ENCODE peak calls at places on chromosomes 4 and X, in ten cellular contexts. One of them, this sample, is unnamed.

GRCh38 chrX:94901849-94902248 is 1227.8 kb downstream of the FAM133A start:
- DNase-seq in coronary artery: no peak
- DNase-seq in fibroblast of mammary gland: no peak
- DNase-seq in H1: no peak
- DNase-seq in suprapubic skin: no peak
- DNase-seq in fibroblast of lung: no peak
- DNase-seq in neural progenitor cell: no peak
- DNase-seq in lung: no peak
- DNase-seq in heart left ventricle: no peak
- DNase-seq in HCT116: no peak
- DNase-seq in this sample: no peak

GRCh38 chr4:24321151-24321550 is 263.2 kb downstream of the DHX15 start:
- DNase-seq in lung: no peak
- DNase-seq in neural progenitor cell: no peak
- DNase-seq in suprapubic skin: no peak
- DNase-seq in heart left ventricle: no peak
- DNase-seq in H1: no peak
- DNase-seq in HCT116: no peak
- DNase-seq in fibroblast of lung: peak
- DNase-seq in coronary artery: no peak
- DNase-seq in fibroblast of mammary gland: peak
- DNase-seq in this sample: peak

GRCh38 chrX:103628386-103629290 is at the start of gene TCEAL1:
- DNase-seq in H1: peak
- DNase-seq in lung: peak
- DNase-seq in suprapubic skin: peak
- DNase-seq in heart left ventricle: peak
- DNase-seq in neural progenitor cell: peak
- DNase-seq in fibroblast of lung: peak
- DNase-seq in coronary artery: peak
- DNase-seq in fibroblast of mammary gland: peak
- DNase-seq in HCT116: no peak
- DNase-seq in this sample: peak

GRCh38 chr4:150256841-150257273 is 178.6 kb downstream of the DCLK2 start:
- DNase-seq in fibroblast of lung: no peak
- DNase-seq in coronary artery: no peak
- DNase-seq in fibroblast of mammary gland: no peak
- DNase-seq in lung: no peak
- DNase-seq in neural progenitor cell: no peak
- DNase-seq in suprapubic skin: no peak
- DNase-seq in H1: peak
- DNase-seq in heart left ventricle: no peak
- DNase-seq in HCT116: no peak
- DNase-seq in this sample: no peak

GRCh38 chrX:150364347-150365050 is 1.4 kb downstream of the MAMLD1 start:
- DNase-seq in heart left ventricle: no peak
- DNase-seq in HCT116: no peak
- DNase-seq in coronary artery: peak
- DNase-seq in fibroblast of lung: peak
- DNase-seq in fibroblast of mammary gland: no peak
- DNase-seq in neural progenitor cell: peak
- DNase-seq in lung: peak
- DNase-seq in H1: peak
- DNase-seq in suprapubic skin: no peak
- DNase-seq in this sample: peak

GRCh38 chr4:90495936-90496335 is 368.7 kb downstream of the CCSER1 start:
- DNase-seq in suprapubic skin: no peak
- DNase-seq in fibroblast of lung: no peak
- DNase-seq in H1: no peak
- DNase-seq in coronary artery: no peak
- DNase-seq in heart left ventricle: no peak
- DNase-seq in fibroblast of mammary gland: no peak
- DNase-seq in lung: no peak
- DNase-seq in HCT116: no peak
- DNase-seq in neural progenitor cell: no peak
- DNase-seq in this sample: no peak

GRCh38 chr4:7816771-7817170 is 122.9 kb downstream of the AFAP1 start:
- DNase-seq in coronary artery: peak
- DNase-seq in neural progenitor cell: no peak
- DNase-seq in H1: no peak
- DNase-seq in lung: no peak
- DNase-seq in heart left ventricle: no peak
- DNase-seq in suprapubic skin: no peak
- DNase-seq in fibroblast of mammary gland: no peak
- DNase-seq in fibroblast of lung: no peak
- DNase-seq in HCT116: no peak
- DNase-seq in this sample: no peak

GRCh38 chrX:40871385-40872082 is 136.2 kb upstream of the MED14 start:
- DNase-seq in fibroblast of lung: peak
- DNase-seq in HCT116: no peak
- DNase-seq in neural progenitor cell: no peak
- DNase-seq in H1: no peak
- DNase-seq in heart left ventricle: no peak
- DNase-seq in suprapubic skin: no peak
- DNase-seq in coronary artery: no peak
- DNase-seq in fibroblast of mammary gland: peak
- DNase-seq in lung: no peak
- DNase-seq in this sample: no peak

GRCh38 chr4:139278956-139279722 is 886 bp downstream of the MGARP start:
- DNase-seq in fibroblast of mammary gland: peak
- DNase-seq in H1: peak
- DNase-seq in fibroblast of lung: peak
- DNase-seq in lung: no peak
- DNase-seq in heart left ventricle: no peak
- DNase-seq in neural progenitor cell: peak
- DNase-seq in coronary artery: no peak
- DNase-seq in HCT116: no peak
- DNase-seq in suprapubic skin: no peak
- DNase-seq in this sample: no peak

GRCh38 chr4:170386974-170387373 is 297.2 kb upstream of the AADAT start:
- DNase-seq in HCT116: no peak
- DNase-seq in fibroblast of mammary gland: peak
- DNase-seq in neural progenitor cell: no peak
- DNase-seq in coronary artery: no peak
- DNase-seq in lung: no peak
- DNase-seq in fibroblast of lung: no peak
- DNase-seq in heart left ventricle: no peak
- DNase-seq in H1: no peak
- DNase-seq in suprapubic skin: no peak
- DNase-seq in this sample: no peak

GRCh38 chr4:44493924-44494323 is 45.3 kb upstream of the KCTD8 start:
- DNase-seq in H1: no peak
- DNase-seq in lung: no peak
- DNase-seq in neural progenitor cell: peak
- DNase-seq in fibroblast of mammary gland: peak
- DNase-seq in heart left ventricle: no peak
- DNase-seq in HCT116: no peak
- DNase-seq in coronary artery: no peak
- DNase-seq in fibroblast of lung: no peak
- DNase-seq in suprapubic skin: no peak
- DNase-seq in this sample: peak

GRCh38 chr4:110514889-110515479 is 39.0 kb downstream of the ENPEP start:
- DNase-seq in neural progenitor cell: peak
- DNase-seq in lung: no peak
- DNase-seq in HCT116: peak
- DNase-seq in suprapubic skin: no peak
- DNase-seq in coronary artery: no peak
- DNase-seq in H1: no peak
- DNase-seq in heart left ventricle: no peak
- DNase-seq in fibroblast of mammary gland: peak
- DNase-seq in fibroblast of lung: peak
- DNase-seq in this sample: peak

GRCh38 chrX:40651620-40652223 is 4.4 kb upstream of the CXorf38 start:
- DNase-seq in HCT116: peak
- DNase-seq in heart left ventricle: no peak
- DNase-seq in neural progenitor cell: peak
- DNase-seq in H1: peak
- DNase-seq in fibroblast of mammary gland: peak
- DNase-seq in lung: peak
- DNase-seq in coronary artery: no peak
- DNase-seq in fibroblast of lung: peak
- DNase-seq in suprapubic skin: peak
- DNase-seq in this sample: peak

GRCh38 chr4:41257257-41257900 is 651 bp downstream of the UCHL1 start:
- DNase-seq in coronary artery: peak
- DNase-seq in suprapubic skin: peak
- DNase-seq in fibroblast of lung: peak
- DNase-seq in HCT116: no peak
- DNase-seq in H1: peak
- DNase-seq in fibroblast of mammary gland: peak
- DNase-seq in heart left ventricle: peak
- DNase-seq in neural progenitor cell: peak
- DNase-seq in lung: peak
- DNase-seq in this sample: peak

GRCh38 chr4:33149658-33150057 is 2429.5 kb downstream of the PCDH7 start:
- DNase-seq in coronary artery: no peak
- DNase-seq in fibroblast of mammary gland: no peak
- DNase-seq in lung: no peak
- DNase-seq in suprapubic skin: no peak
- DNase-seq in heart left ventricle: no peak
- DNase-seq in HCT116: no peak
- DNase-seq in neural progenitor cell: no peak
- DNase-seq in fibroblast of lung: no peak
- DNase-seq in H1: no peak
- DNase-seq in this sample: no peak

GRCh38 chrX:115362334-115363095 is 73.0 kb downstream of the LUZP4 start:
- DNase-seq in fibroblast of lung: peak
- DNase-seq in HCT116: no peak
- DNase-seq in fibroblast of mammary gland: peak
- DNase-seq in coronary artery: no peak
- DNase-seq in H1: no peak
- DNase-seq in neural progenitor cell: no peak
- DNase-seq in heart left ventricle: no peak
- DNase-seq in suprapubic skin: no peak
- DNase-seq in lung: no peak
- DNase-seq in this sample: peak
- TF ChIP-seq CTCF in fibroblast of lung: no peak
- TF ChIP-seq CTCF in HCT116: no peak
- TF ChIP-seq CTCF in fibroblast of mammary gland: no peak
- TF ChIP-seq CTCF in coronary artery: no peak
- TF ChIP-seq CTCF in H1: peak
- TF ChIP-seq CTCF in neural progenitor cell: peak
- TF ChIP-seq CTCF in heart left ventricle: no peak
- TF ChIP-seq CTCF in suprapubic skin: no peak
- TF ChIP-seq CTCF in lung: no peak
- TF ChIP-seq CTCF in this sample: peak

DNA sequence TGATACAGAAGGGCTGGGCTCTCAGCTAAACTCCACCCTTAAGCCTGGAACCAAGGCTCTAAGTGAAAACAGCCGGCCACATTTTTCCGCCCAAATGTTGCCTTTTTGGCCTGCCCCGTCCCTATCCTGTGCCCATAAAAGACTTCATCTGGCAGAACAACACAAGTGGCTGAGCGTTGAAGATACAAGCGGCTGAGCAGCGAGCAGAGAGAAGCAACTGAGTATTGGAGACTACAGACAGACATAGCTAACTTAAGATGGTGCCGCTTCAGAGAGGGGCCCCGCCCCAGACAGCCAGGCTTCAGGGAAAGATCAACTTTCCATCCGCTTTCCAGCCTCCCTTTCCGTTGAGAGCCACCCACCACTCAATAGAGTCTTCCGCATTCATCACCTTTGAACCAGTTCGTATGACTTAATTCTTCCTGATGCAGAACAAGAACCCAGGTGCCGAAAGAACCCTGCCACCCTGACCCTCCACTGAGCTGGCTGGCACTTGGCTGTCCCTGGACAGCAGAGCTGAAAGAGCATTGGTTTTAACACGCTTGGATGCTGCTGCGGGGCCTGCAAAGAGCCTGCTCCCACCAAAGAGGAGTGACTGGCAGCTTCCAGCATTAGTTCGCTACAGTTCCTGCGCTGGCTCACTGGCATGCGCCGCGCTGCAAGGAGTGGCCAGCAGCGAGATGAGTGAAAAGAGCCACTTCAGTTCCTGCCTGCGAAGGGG is 853.2 kb upstream of the INTU start:
- DNase-seq in heart left ventricle: no peak
- DNase-seq in fibroblast of mammary gland: peak
- DNase-seq in neural progenitor cell: no peak
- DNase-seq in suprapubic skin: peak
- DNase-seq in lung: no peak
- DNase-seq in H1: no peak
- DNase-seq in HCT116: no peak
- DNase-seq in fibroblast of lung: no peak
- DNase-seq in coronary artery: no peak
- DNase-seq in this sample: peak
- H3K4me3 ChIP-seq in heart left ventricle: no peak
- H3K4me3 ChIP-seq in fibroblast of mammary gland: no peak
- H3K4me3 ChIP-seq in neural progenitor cell: no peak
- H3K4me3 ChIP-seq in suprapubic skin: peak
- H3K4me3 ChIP-seq in lung: no peak
- H3K4me3 ChIP-seq in H1: no peak
- H3K4me3 ChIP-seq in HCT116: no peak
- H3K4me3 ChIP-seq in fibroblast of lung: no peak
- H3K4me3 ChIP-seq in coronary artery: no peak
- H3K4me3 ChIP-seq in this sample: no peak

GRCh38 chr4:184163813-184164212 is 53.9 kb downstream of the ENPP6 start:
- DNase-seq in fibroblast of mammary gland: peak
- DNase-seq in lung: peak
- DNase-seq in heart left ventricle: no peak
- DNase-seq in suprapubic skin: no peak
- DNase-seq in HCT116: no peak
- DNase-seq in neural progenitor cell: peak
- DNase-seq in H1: peak
- DNase-seq in fibroblast of lung: peak
- DNase-seq in coronary artery: no peak
- DNase-seq in this sample: peak
- TF ChIP-seq CTCF in fibroblast of mammary gland: peak
- TF ChIP-seq CTCF in lung: peak
- TF ChIP-seq CTCF in heart left ventricle: peak
- TF ChIP-seq CTCF in suprapubic skin: peak
- TF ChIP-seq CTCF in HCT116: peak
- TF ChIP-seq CTCF in neural progenitor cell: peak
- TF ChIP-seq CTCF in H1: peak
- TF ChIP-seq CTCF in fibroblast of lung: peak
- TF ChIP-seq CTCF in coronary artery: peak
- TF ChIP-seq CTCF in this sample: peak

DNA sequence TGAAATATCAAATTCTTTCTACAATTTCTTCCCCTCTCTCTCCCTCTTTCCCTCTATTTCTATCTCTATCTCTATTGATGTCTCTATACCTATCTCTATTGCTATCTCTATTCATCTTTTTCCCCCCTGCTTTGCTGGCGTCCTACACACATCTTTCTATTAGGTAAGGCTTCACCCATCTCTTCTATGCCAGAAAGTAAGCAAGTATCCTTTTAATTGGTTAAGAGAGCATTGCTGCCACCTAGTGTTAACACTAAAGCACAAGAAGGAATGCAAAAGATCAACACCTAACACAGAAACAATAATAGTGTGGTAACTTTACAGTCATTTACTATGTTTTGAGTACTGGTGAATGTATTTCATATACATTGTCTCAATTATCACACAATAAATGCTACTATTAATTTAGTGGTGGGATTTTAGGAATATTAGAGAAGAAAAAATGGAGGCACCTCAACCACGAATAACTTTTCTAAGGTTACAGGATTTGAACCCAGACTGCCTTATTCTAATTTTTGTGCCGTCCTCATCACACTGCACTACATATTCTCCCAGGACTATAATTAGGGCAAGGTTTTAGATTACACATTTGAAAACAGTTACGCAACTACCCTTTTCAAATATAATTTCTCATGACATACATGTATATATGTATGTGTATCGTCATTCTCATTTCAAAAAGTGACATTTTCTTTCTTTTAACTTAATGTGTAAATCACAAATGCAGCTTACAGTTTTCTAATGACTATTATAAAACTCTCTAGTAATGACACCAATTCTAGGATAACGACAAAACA is 3.7 kb upstream of the C4orf36 start:
- DNase-seq in heart left ventricle: no peak
- DNase-seq in neural progenitor cell: peak
- DNase-seq in lung: no peak
- DNase-seq in H1: no peak
- DNase-seq in HCT116: peak
- DNase-seq in coronary artery: no peak
- DNase-seq in suprapubic skin: no peak
- DNase-seq in fibroblast of lung: peak
- DNase-seq in fibroblast of mammary gland: peak
- DNase-seq in this sample: peak
- H3K4me3 ChIP-seq in heart left ventricle: no peak
- H3K4me3 ChIP-seq in neural progenitor cell: no peak
- H3K4me3 ChIP-seq in lung: no peak
- H3K4me3 ChIP-seq in H1: no peak
- H3K4me3 ChIP-seq in HCT116: no peak
- H3K4me3 ChIP-seq in coronary artery: no peak
- H3K4me3 ChIP-seq in suprapubic skin: no peak
- H3K4me3 ChIP-seq in fibroblast of lung: no peak
- H3K4me3 ChIP-seq in fibroblast of mammary gland: no peak
- H3K4me3 ChIP-seq in this sample: no peak

This sample was measured in fibroblast of the aortic adventitia.